ENCODE peak calls at places on chromosomes 7 and 10, in nine cellular contexts. F, R, V, K, P, S, W, X and H are unnamed samples.

GRCh38 chr10:74096777-74097176 is 53.9 kb downstream of the AP3M1 start:
- DNase-seq in P (no peak), X (no peak), F (no peak), V (no peak), W (no peak), S (no peak), K (no peak), R (no peak), H (no peak)

GRCh38 chr7:92794846-92795245 is 41.5 kb downstream of the CDK6 start:
- DNase-seq in P (no peak), K (no peak), R (no peak), W (no peak), X (no peak), S (peak; percentile 38), F (no peak), V (no peak), H (no peak)

GRCh38 chr10:58638406-58638805 is 125.7 kb downstream of the BICC1 start:
- DNase-seq in X (no peak), W (no peak), S (peak; percentile 54), V (peak; percentile 86), P (no peak), F (no peak), R (no peak), K (no peak), H (no peak)

GRCh38 chr7:81672872-81673271 is 97.0 kb downstream of the HGF start:
- DNase-seq in F (no peak), X (no peak), W (no peak), K (no peak), P (no peak), V (no peak), R (no peak), S (no peak), H (no peak)

GRCh38 chr7:96034940-96035727 is 262.8 kb downstream of the DYNC1I1 start:
- DNase-seq in W (no peak), S (no peak), V (no peak), F (no peak), R (no peak), X (no peak), P (no peak), K (no peak), H (no peak)

GRCh38 chr7:28078036-28078901 is 102.3 kb downstream of the JAZF1 start:
- DNase-seq in S (peak; percentile 80), W (peak; percentile 66), P (no peak), X (peak; percentile 62), F (no peak), V (peak; percentile 35), K (peak; percentile 52), R (peak; percentile 39), H (peak; percentile 41)

GRCh38 chr7:44638611-44639557 is 32.5 kb downstream of the OGDH start:
- DNase-seq in R (peak; percentile 88), S (peak; percentile 55), K (peak; percentile 80), V (peak; percentile 57), F (peak; percentile 55), P (peak; percentile 24), X (peak; percentile 75), W (peak; percentile 48), H (peak; percentile 77)

GRCh38 chr10:63236113-63236935 is 103.2 kb downstream of the NRBF2 start:
- DNase-seq in F (no peak), X (peak; percentile 96), S (peak; percentile 77), P (peak; percentile 60), R (peak; percentile 44), W (peak; percentile 39), K (peak; percentile 79), V (peak; percentile 77), H (no peak)

GRCh38 chr10:128064615-128065580 is 61.3 kb downstream of the MKI67 start:
- DNase-seq in V (peak; percentile 57), S (peak; percentile 42), K (peak; percentile 78), X (peak; percentile 49), R (peak; percentile 38), P (peak; percentile 34), W (no peak), F (peak; percentile 58), H (no peak)

GRCh38 chr7:133947458-133948044 is 179.6 kb upstream of the LRGUK start:
- DNase-seq in F (no peak), W (no peak), K (no peak), V (no peak), P (no peak), S (no peak), R (no peak), X (no peak), H (no peak)

GRCh38 chr7:155844019-155844453 is 31.8 kb upstream of the SHH start:
- DNase-seq in P (no peak), F (no peak), K (no peak), W (peak; percentile 75), V (no peak), S (no peak), R (peak; percentile 88), X (no peak), H (peak; percentile 95)

GRCh38 chr10:5951167-5951711 is 26.1 kb downstream of the IL15RA start:
- DNase-seq in S (peak; percentile 13), V (no peak), R (no peak), F (no peak), K (no peak), W (peak; percentile 49), X (no peak), P (no peak), H (peak; percentile 69)

GRCh38 chr7:100465702-100466311 is 1.7 kb upstream of the SPACDR start:
- DNase-seq in X (peak; percentile 71), K (peak; percentile 91), F (no peak), V (peak; percentile 45), S (peak; percentile 91), P (no peak), W (peak; percentile 59), R (peak; percentile 56), H (peak; percentile 87)

GRCh38 chr10:11335167-11335652 is 276.2 kb downstream of the USP6NL start:
- DNase-seq in F (no peak), K (no peak), X (peak; percentile 27), P (no peak), S (no peak), W (peak; percentile 72), R (no peak), V (peak; percentile 64), H (no peak)

GRCh38 chr7:36021367-36021766 is 131.7 kb upstream of the EEPD1 start:
- DNase-seq in F (no peak), R (no peak), P (no peak), S (peak; percentile 22), V (no peak), X (no peak), K (no peak), W (peak; percentile 26), H (no peak)

GRCh38 chr7:84722086-84722485 is 464.8 kb downstream of the SEMA3D start:
- DNase-seq in P (no peak), S (no peak), K (peak; percentile 7), F (no peak), W (no peak), X (peak; percentile 65), R (no peak), V (peak; percentile 35), H (no peak)

GRCh38 chr7:80106498-80107113 is 28.0 kb upstream of the GNAI1 start:
- DNase-seq in S (no peak), K (no peak), F (no peak), X (no peak), V (no peak), P (no peak), R (no peak), W (no peak), H (no peak)

GRCh38 chr10:75396861-75397570 is 4.5 kb downstream of the ZNF503 start:
- DNase-seq in W (no peak), F (no peak), X (no peak), V (no peak), K (peak; percentile 41), R (peak; percentile 33), S (peak; percentile 48), P (no peak), H (peak; percentile 50)

GRCh38 chr10:119616879-119617580 is 20.3 kb upstream of the TIAL1 start:
- DNase-seq in W (no peak), R (no peak), V (no peak), P (no peak), K (peak; percentile 53), S (no peak), F (no peak), X (no peak), H (no peak)

GRCh38 chr7:5429857-5430611 is 6.4 kb upstream of the TNRC18 start:
- DNase-seq in P (no peak), V (no peak), F (no peak), S (peak; percentile 68), K (peak; percentile 62), X (peak; percentile 30), R (peak; percentile 66), W (peak; percentile 78), H (peak; percentile 53)

GRCh38 chr7:121138262-121138933 is 149.9 kb downstream of the CPED1 start:
- DNase-seq in P (no peak), V (no peak), W (peak; percentile 4), K (no peak), R (no peak), X (no peak), S (no peak), F (no peak), H (no peak)

GRCh38 chr7:140230862-140231778 is 54.3 kb upstream of the KDM7A start:
- DNase-seq in K (peak; percentile 37), W (peak; percentile 55), X (peak; percentile 39), R (peak; percentile 89), F (peak; percentile 40), S (peak; percentile 67), V (peak; percentile 29), P (no peak), H (peak; percentile 62)